ENCODE peak calls at places on chromosomes 1 and 21, in five cellular contexts. X, U, D, Q and J are unnamed samples.

GRCh38 chr1:77143529-77144121 is 75.6 kb downstream of the PIGK start:
- DNase-seq in U (no peak), X (no peak), Q (peak; percentile 15), D (no peak), J (no peak)

GRCh38 chr21:34817821-34818662 is 149.2 kb downstream of the CLIC6 start:
- DNase-seq in U (no peak), Q (no peak), X (no peak), D (no peak), J (no peak)

GRCh38 chr1:236654957-236655356 is 31.3 kb upstream of the ACTN2 start:
- DNase-seq in Q (no peak), U (no peak), D (no peak), X (no peak), J (no peak)

GRCh38 chr1:2980073-2980791 is 41.0 kb upstream of the ACTRT2 start:
- DNase-seq in D (no peak), X (no peak), U (no peak), Q (no peak), J (no peak)

GRCh38 chr1:170134126-170134525 is 11.6 kb upstream of the NTMT2 start:
- DNase-seq in D (no peak), Q (no peak), X (no peak), U (no peak), J (no peak)

GRCh38 chr1:168920456-168921094 is 185.9 kb upstream of the ATP1B1 start:
- DNase-seq in U (no peak), Q (no peak), X (peak; percentile 7), D (no peak), J (peak; percentile 22)

GRCh38 chr1:206663832-206664652 is 20.7 kb upstream of the MAPKAPK2 start:
- DNase-seq in U (peak; percentile 84), X (peak; percentile 62), Q (peak; percentile 84), D (no peak), J (peak; percentile 69)

GRCh38 chr1:50422675-50422945 is 633 bp downstream of the DMRTA2 start:
- DNase-seq in Q (no peak), D (no peak), U (no peak), X (no peak), J (no peak)

GRCh38 chr21:45542667-45543370 is 579 bp upstream of the SLC19A1 start:
- DNase-seq in X (no peak), D (no peak), U (no peak), Q (peak; percentile 62), J (peak; percentile 67)

GRCh38 chr1:149977345-149977744 is 33.2 kb downstream of the OTUD7B start:
- DNase-seq in D (no peak), Q (no peak), X (no peak), U (no peak), J (no peak)

GRCh38 chr1:246324711-246325110 is 182.4 kb downstream of the SMYD3 start:
- DNase-seq in U (no peak), D (peak; percentile 27), X (no peak), Q (no peak), J (no peak)
- TF ChIP-seq JUND in U (no peak), D (peak; percentile 83), X (no peak), Q (peak; percentile 5), J (no peak)

GRCh38 chr1:181097242-181097641 is 8.7 kb downstream of the IER5 start:
- DNase-seq in X (no peak), Q (peak; percentile 52), U (no peak), D (no peak), J (no peak)
- TF ChIP-seq JUND in X (no peak), Q (no peak), U (no peak), D (no peak), J (no peak)

GRCh38 chr1:215557992-215558626 is 9.0 kb upstream of the KCTD3 start:
- DNase-seq in Q (no peak), U (no peak), X (no peak), D (no peak), J (no peak)

GRCh38 chr1:215557504-215557903 is 9.6 kb upstream of the KCTD3 start:
- DNase-seq in Q (no peak), X (no peak), U (no peak), D (no peak), J (no peak)

GRCh38 chr1:215555531-215555930 is 11.6 kb upstream of the KCTD3 start:
- DNase-seq in Q (no peak), D (no peak), X (no peak), U (no peak), J (no peak)

GRCh38 chr1:215554865-215555264 is 12.2 kb upstream of the KCTD3 start:
- DNase-seq in X (no peak), Q (no peak), D (no peak), U (no peak), J (no peak)

DNA sequence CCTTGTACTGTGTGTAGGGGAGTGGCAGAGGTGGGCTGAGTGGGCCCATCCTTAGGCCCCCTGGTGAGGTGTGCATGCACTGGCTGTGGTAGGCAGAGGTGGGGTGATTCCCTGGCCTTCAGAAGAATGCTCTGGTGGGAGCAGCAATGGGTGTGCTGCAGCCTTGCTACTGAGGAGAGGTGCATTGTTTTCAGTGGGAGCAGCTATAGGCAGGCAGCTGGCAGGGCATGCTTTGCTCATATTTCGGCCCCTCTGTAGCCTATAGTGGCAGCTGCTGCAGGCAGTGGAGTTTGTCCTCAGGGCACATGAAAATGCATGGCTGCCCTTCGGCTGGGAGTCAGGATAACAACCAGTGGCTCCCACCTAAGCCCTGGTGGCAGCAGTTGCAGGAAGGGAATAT is 10.1 kb upstream of the KCTD3 start:
- DNase-seq in U (no peak), D (no peak), Q (no peak), X (no peak), J (no peak)
- TF ChIP-seq JUND in U (no peak), D (no peak), Q (no peak), X (no peak), J (no peak)

DNA sequence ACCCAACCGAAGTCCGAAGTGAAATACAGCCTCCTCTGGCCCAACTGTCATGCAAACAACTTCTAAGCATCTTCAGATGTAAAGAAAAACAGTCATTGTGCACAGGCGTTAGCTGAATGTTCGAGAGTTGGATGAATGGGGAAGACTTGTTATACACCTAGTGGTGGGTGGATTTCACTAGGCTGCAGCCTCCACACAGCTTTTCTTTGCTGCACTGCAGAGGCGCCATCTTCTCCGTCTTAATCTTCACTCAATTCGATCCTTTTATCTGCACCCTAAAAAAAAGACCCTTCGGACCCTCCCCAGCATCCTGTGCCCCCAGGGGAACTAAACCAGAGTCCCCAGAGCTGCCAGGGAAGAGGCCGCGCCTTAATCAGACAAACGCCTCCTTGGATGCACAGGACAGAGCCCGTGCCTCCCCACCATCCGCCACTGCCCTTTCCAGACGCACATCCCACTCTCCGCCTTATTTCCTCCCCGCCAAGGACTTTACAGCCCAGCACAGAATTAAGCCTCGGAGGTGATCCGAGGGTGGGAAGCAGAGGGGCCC is 1.4 kb downstream of the APP start:
- DNase-seq in X (peak; percentile 29), Q (peak; percentile 71), U (no peak), D (no peak), J (peak; percentile 78)
- TF ChIP-seq JUND in X (no peak), Q (no peak), U (no peak), D (no peak), J (no peak)

GRCh38 chr1:32978854-32979253 is 14.2 kb upstream of the RNF19B start:
- DNase-seq in D (no peak), U (no peak), Q (no peak), X (no peak), J (no peak)

GRCh38 chr1:32980080-32980479 is 15.5 kb upstream of the RNF19B start:
- DNase-seq in D (no peak), Q (no peak), X (no peak), U (no peak), J (no peak)

GRCh38 chr1:32984090-32984828 is 19.6 kb upstream of the RNF19B start:
- DNase-seq in X (no peak), D (no peak), Q (peak; percentile 86), U (no peak), J (no peak)

GRCh38 chr1:32983039-32983438 is 18.4 kb upstream of the RNF19B start:
- DNase-seq in Q (no peak), D (no peak), U (no peak), X (no peak), J (no peak)

GRCh38 chr1:32981003-32981909 is 16.6 kb upstream of the RNF19B start:
- DNase-seq in D (no peak), U (no peak), X (no peak), Q (no peak), J (peak; percentile 14)
- TF ChIP-seq JUND in D (no peak), U (peak; percentile 66), X (no peak), Q (no peak), J (no peak)

GRCh38 chr1:234238060-234238459 is 135.2 kb upstream of the COA6 start:
- DNase-seq in X (no peak), Q (no peak), D (no peak), U (no peak), J (no peak)

GRCh38 chr1:234237416-234237815 is 135.8 kb upstream of the COA6 start:
- DNase-seq in D (no peak), X (no peak), U (no peak), Q (no peak), J (no peak)

GRCh38 chr1:234234199-234234598 is 139.1 kb upstream of the COA6 start:
- DNase-seq in Q (no peak), D (no peak), X (no peak), U (no peak), J (no peak)

GRCh38 chr1:234231893-234232276 is 141.4 kb upstream of the COA6 start:
- DNase-seq in U (no peak), Q (no peak), X (no peak), D (no peak), J (no peak)

GRCh38 chr1:234235373-234235772 is 137.9 kb upstream of the COA6 start:
- DNase-seq in D (no peak), X (no peak), U (no peak), Q (no peak), J (no peak)
- TF ChIP-seq JUND in D (no peak), X (no peak), U (no peak), Q (no peak), J (no peak)

GRCh38 chr1:30697571-30697970 is 25.8 kb downstream of the MATN1 start:
- DNase-seq in X (no peak), D (no peak), Q (no peak), U (no peak), J (no peak)

GRCh38 chr1:30699762-30700161 is 23.6 kb downstream of the MATN1 start:
- DNase-seq in Q (no peak), U (no peak), D (no peak), X (no peak), J (no peak)

GRCh38 chr1:30696831-30697230 is 26.6 kb downstream of the MATN1 start:
- DNase-seq in Q (no peak), D (no peak), U (no peak), X (no peak), J (no peak)

GRCh38 chr1:30697977-30698376 is 25.4 kb downstream of the MATN1 start:
- DNase-seq in X (no peak), U (no peak), D (no peak), Q (peak; percentile 61), J (no peak)

DNA sequence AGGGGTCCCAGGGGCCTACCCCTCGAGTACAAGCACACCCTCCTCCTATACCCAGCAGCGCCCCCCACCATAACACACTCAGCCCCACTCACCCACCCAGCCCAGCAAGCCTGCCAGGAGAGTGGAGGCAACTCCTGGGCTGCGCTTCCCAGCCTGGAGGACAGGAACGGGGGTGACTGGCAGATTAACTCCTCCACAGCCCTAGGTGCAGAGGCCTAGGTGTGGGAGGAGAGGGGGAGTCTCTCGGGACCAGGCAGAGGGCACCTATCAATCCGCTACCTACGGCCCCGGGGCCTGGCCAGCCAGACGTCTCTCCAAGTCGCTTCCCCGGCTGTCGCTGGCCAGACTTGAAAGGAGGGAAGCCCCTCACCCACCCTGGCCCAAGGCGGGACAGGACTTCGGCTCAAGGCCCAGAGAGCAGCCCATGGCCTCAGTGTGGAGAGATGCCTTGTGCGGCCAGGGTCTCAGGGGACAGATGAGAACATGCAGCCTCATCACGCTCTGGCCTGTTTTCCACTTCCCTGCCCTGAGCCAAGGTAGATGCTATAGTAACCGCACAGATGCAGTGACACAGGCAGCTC is 24.9 kb downstream of the MATN1 start:
- DNase-seq in U (no peak), Q (no peak), X (no peak), D (no peak), J (no peak)
- TF ChIP-seq JUND in U (no peak), Q (no peak), X (no peak), D (no peak), J (no peak)